ENCODE peak calls at places on chromosome 1, in ten cellular contexts. One of them, this sample, is unnamed.

GRCh38 chr1:167051907-167052306 is 38.3 kb downstream of the GPA33 start:
- DNase-seq in HTR-8/SVneo: no peak
- DNase-seq in hippocampal formation: no peak
- DNase-seq in tibial nerve: no peak
- DNase-seq in activated CD4-positive, alpha-beta T cell treated with anti-CD3 and anti-CD28 coated beads, Interleukin-2, amount 50 U/mL, for 1 hour: no peak
- DNase-seq in fibroblast of mammary gland: no peak
- DNase-seq in GM04504: no peak
- DNase-seq in H1: no peak
- DNase-seq in pancreas: no peak
- DNase-seq in HCEC 1CT: no peak
- DNase-seq in this sample: no peak

GRCh38 chr1:7485086-7485780 is 285.9 kb upstream of the VAMP3 start:
- DNase-seq in activated CD4-positive, alpha-beta T cell treated with anti-CD3 and anti-CD28 coated beads, Interleukin-2, amount 50 U/mL, for 1 hour: no peak
- DNase-seq in fibroblast of mammary gland: no peak
- DNase-seq in GM04504: no peak
- DNase-seq in HCEC 1CT: no peak
- DNase-seq in hippocampal formation: no peak
- DNase-seq in H1: no peak
- DNase-seq in tibial nerve: no peak
- DNase-seq in pancreas: peak
- DNase-seq in HTR-8/SVneo: no peak
- DNase-seq in this sample: no peak

GRCh38 chr1:24969616-24970398 is 39.7 kb upstream of the RUNX3 start:
- DNase-seq in fibroblast of mammary gland: no peak
- DNase-seq in H1: peak
- DNase-seq in HCEC 1CT: no peak
- DNase-seq in hippocampal formation: no peak
- DNase-seq in pancreas: no peak
- DNase-seq in tibial nerve: no peak
- DNase-seq in activated CD4-positive, alpha-beta T cell treated with anti-CD3 and anti-CD28 coated beads, Interleukin-2, amount 50 U/mL, for 1 hour: no peak
- DNase-seq in GM04504: no peak
- DNase-seq in HTR-8/SVneo: no peak
- DNase-seq in this sample: no peak

GRCh38 chr1:91526496-91526895 is 25.8 kb downstream of the CDC7 start:
- DNase-seq in activated CD4-positive, alpha-beta T cell treated with anti-CD3 and anti-CD28 coated beads, Interleukin-2, amount 50 U/mL, for 1 hour: no peak
- DNase-seq in hippocampal formation: no peak
- DNase-seq in HCEC 1CT: peak
- DNase-seq in HTR-8/SVneo: no peak
- DNase-seq in H1: no peak
- DNase-seq in pancreas: no peak
- DNase-seq in tibial nerve: no peak
- DNase-seq in fibroblast of mammary gland: peak
- DNase-seq in GM04504: no peak
- DNase-seq in this sample: no peak

GRCh38 chr1:24683713-24684162 is 40.6 kb downstream of the SRRM1 start:
- DNase-seq in pancreas: no peak
- DNase-seq in hippocampal formation: no peak
- DNase-seq in HTR-8/SVneo: peak
- DNase-seq in tibial nerve: no peak
- DNase-seq in H1: no peak
- DNase-seq in activated CD4-positive, alpha-beta T cell treated with anti-CD3 and anti-CD28 coated beads, Interleukin-2, amount 50 U/mL, for 1 hour: no peak
- DNase-seq in fibroblast of mammary gland: peak
- DNase-seq in HCEC 1CT: peak
- DNase-seq in GM04504: peak
- DNase-seq in this sample: no peak

GRCh38 chr1:89022167-89022959 is at the start of gene GBP3:
- DNase-seq in tibial nerve: no peak
- DNase-seq in activated CD4-positive, alpha-beta T cell treated with anti-CD3 and anti-CD28 coated beads, Interleukin-2, amount 50 U/mL, for 1 hour: no peak
- DNase-seq in fibroblast of mammary gland: peak
- DNase-seq in hippocampal formation: no peak
- DNase-seq in pancreas: no peak
- DNase-seq in HTR-8/SVneo: peak
- DNase-seq in H1: no peak
- DNase-seq in HCEC 1CT: peak
- DNase-seq in GM04504: no peak
- DNase-seq in this sample: no peak

GRCh38 chr1:201025571-201026002 is 2.1 kb upstream of the KIF21B start:
- DNase-seq in tibial nerve: no peak
- DNase-seq in hippocampal formation: no peak
- DNase-seq in HTR-8/SVneo: peak
- DNase-seq in pancreas: no peak
- DNase-seq in activated CD4-positive, alpha-beta T cell treated with anti-CD3 and anti-CD28 coated beads, Interleukin-2, amount 50 U/mL, for 1 hour: no peak
- DNase-seq in H1: no peak
- DNase-seq in fibroblast of mammary gland: peak
- DNase-seq in HCEC 1CT: peak
- DNase-seq in GM04504: no peak
- DNase-seq in this sample: no peak

GRCh38 chr1:98078586-98078985 is 157.8 kb upstream of the DPYD start:
- DNase-seq in activated CD4-positive, alpha-beta T cell treated with anti-CD3 and anti-CD28 coated beads, Interleukin-2, amount 50 U/mL, for 1 hour: no peak
- DNase-seq in pancreas: no peak
- DNase-seq in H1: no peak
- DNase-seq in HCEC 1CT: peak
- DNase-seq in tibial nerve: no peak
- DNase-seq in fibroblast of mammary gland: peak
- DNase-seq in GM04504: no peak
- DNase-seq in hippocampal formation: no peak
- DNase-seq in HTR-8/SVneo: no peak
- DNase-seq in this sample: no peak

This sample was measured in effector memory CD8-positive, alpha-beta T cell.